ENCODE peak calls at places on chromosomes 6 and 20, in ten cellular contexts. One of them, this sample, is unnamed.

GRCh38 chr6:113697642-113698410 is 159.3 kb upstream of the MARCKS start:
- DNase-seq in kidney: no peak
- DNase-seq in activated T-cell treated with anti-CD3 and anti-CD28 coated beads, Interleukin-2, amount 50 U/mL, for 4 hours: no peak
- DNase-seq in HCT116: no peak
- DNase-seq in esophagus squamous epithelium: no peak
- DNase-seq in hippocampal formation: no peak
- DNase-seq in left ventricle myocardium inferior: no peak
- DNase-seq in Ammon's horn: no peak
- DNase-seq in GM12865: no peak
- DNase-seq in T-cell: no peak
- DNase-seq in this sample: no peak

GRCh38 chr20:17878069-17878911 is 90.3 kb downstream of the SNX5 start:
- DNase-seq in GM12865: no peak
- DNase-seq in Ammon's horn: no peak
- DNase-seq in left ventricle myocardium inferior: no peak
- DNase-seq in hippocampal formation: no peak
- DNase-seq in kidney: no peak
- DNase-seq in HCT116: no peak
- DNase-seq in activated T-cell treated with anti-CD3 and anti-CD28 coated beads, Interleukin-2, amount 50 U/mL, for 4 hours: no peak
- DNase-seq in esophagus squamous epithelium: no peak
- DNase-seq in T-cell: no peak
- DNase-seq in this sample: no peak

GRCh38 chr6:67898875-67899274 is 736.2 kb upstream of the ADGRB3 start:
- DNase-seq in left ventricle myocardium inferior: no peak
- DNase-seq in kidney: no peak
- DNase-seq in hippocampal formation: no peak
- DNase-seq in Ammon's horn: no peak
- DNase-seq in GM12865: no peak
- DNase-seq in T-cell: no peak
- DNase-seq in esophagus squamous epithelium: no peak
- DNase-seq in activated T-cell treated with anti-CD3 and anti-CD28 coated beads, Interleukin-2, amount 50 U/mL, for 4 hours: no peak
- DNase-seq in HCT116: no peak
- DNase-seq in this sample: no peak

GRCh38 chr20:17704589-17705317 is 5.0 kb downstream of the BANF2 start:
- DNase-seq in Ammon's horn: no peak
- DNase-seq in HCT116: no peak
- DNase-seq in left ventricle myocardium inferior: no peak
- DNase-seq in kidney: no peak
- DNase-seq in GM12865: no peak
- DNase-seq in activated T-cell treated with anti-CD3 and anti-CD28 coated beads, Interleukin-2, amount 50 U/mL, for 4 hours: no peak
- DNase-seq in T-cell: no peak
- DNase-seq in hippocampal formation: no peak
- DNase-seq in esophagus squamous epithelium: no peak
- DNase-seq in this sample: no peak

GRCh38 chr6:35718354-35718695 is 18.5 kb upstream of the ARMC12 start:
- DNase-seq in GM12865: no peak
- DNase-seq in Ammon's horn: no peak
- DNase-seq in activated T-cell treated with anti-CD3 and anti-CD28 coated beads, Interleukin-2, amount 50 U/mL, for 4 hours: no peak
- DNase-seq in T-cell: no peak
- DNase-seq in esophagus squamous epithelium: no peak
- DNase-seq in kidney: no peak
- DNase-seq in hippocampal formation: no peak
- DNase-seq in left ventricle myocardium inferior: no peak
- DNase-seq in HCT116: no peak
- DNase-seq in this sample: no peak

GRCh38 chr6:72811971-72812421 is 190.1 kb downstream of the KCNQ5 start:
- DNase-seq in GM12865: no peak
- DNase-seq in activated T-cell treated with anti-CD3 and anti-CD28 coated beads, Interleukin-2, amount 50 U/mL, for 4 hours: no peak
- DNase-seq in kidney: no peak
- DNase-seq in T-cell: no peak
- DNase-seq in left ventricle myocardium inferior: no peak
- DNase-seq in esophagus squamous epithelium: no peak
- DNase-seq in hippocampal formation: no peak
- DNase-seq in Ammon's horn: no peak
- DNase-seq in HCT116: no peak
- DNase-seq in this sample: no peak

GRCh38 chr20:3183896-3184295 is 10.5 kb upstream of the LZTS3 start:
- DNase-seq in esophagus squamous epithelium: no peak
- DNase-seq in Ammon's horn: no peak
- DNase-seq in left ventricle myocardium inferior: no peak
- DNase-seq in kidney: no peak
- DNase-seq in T-cell: no peak
- DNase-seq in hippocampal formation: no peak
- DNase-seq in HCT116: no peak
- DNase-seq in activated T-cell treated with anti-CD3 and anti-CD28 coated beads, Interleukin-2, amount 50 U/mL, for 4 hours: no peak
- DNase-seq in GM12865: no peak
- DNase-seq in this sample: no peak

GRCh38 chr6:119142051-119142450 is 63.6 kb upstream of the FAM184A start:
- DNase-seq in left ventricle myocardium inferior: no peak
- DNase-seq in T-cell: no peak
- DNase-seq in GM12865: no peak
- DNase-seq in hippocampal formation: no peak
- DNase-seq in Ammon's horn: no peak
- DNase-seq in kidney: no peak
- DNase-seq in esophagus squamous epithelium: no peak
- DNase-seq in activated T-cell treated with anti-CD3 and anti-CD28 coated beads, Interleukin-2, amount 50 U/mL, for 4 hours: no peak
- DNase-seq in HCT116: no peak
- DNase-seq in this sample: no peak

GRCh38 chr20:17650301-17650761 is 31.7 kb downstream of the RRBP1 start:
- DNase-seq in Ammon's horn: no peak
- DNase-seq in left ventricle myocardium inferior: no peak
- DNase-seq in kidney: no peak
- DNase-seq in esophagus squamous epithelium: no peak
- DNase-seq in hippocampal formation: no peak
- DNase-seq in activated T-cell treated with anti-CD3 and anti-CD28 coated beads, Interleukin-2, amount 50 U/mL, for 4 hours: no peak
- DNase-seq in HCT116: no peak
- DNase-seq in GM12865: no peak
- DNase-seq in T-cell: no peak
- DNase-seq in this sample: no peak

GRCh38 chr6:328184-328670 is 35.9 kb downstream of the DUSP22 start:
- DNase-seq in esophagus squamous epithelium: no peak
- DNase-seq in left ventricle myocardium inferior: no peak
- DNase-seq in kidney: no peak
- DNase-seq in Ammon's horn: no peak
- DNase-seq in GM12865: peak; percentile 99
- DNase-seq in HCT116: no peak
- DNase-seq in T-cell: no peak
- DNase-seq in activated T-cell treated with anti-CD3 and anti-CD28 coated beads, Interleukin-2, amount 50 U/mL, for 4 hours: no peak
- DNase-seq in hippocampal formation: no peak
- DNase-seq in this sample: no peak

GRCh38 chr20:49561806-49562205 is 6.1 kb downstream of the PTGIS start:
- DNase-seq in esophagus squamous epithelium: no peak
- DNase-seq in T-cell: no peak
- DNase-seq in kidney: no peak
- DNase-seq in HCT116: no peak
- DNase-seq in left ventricle myocardium inferior: no peak
- DNase-seq in hippocampal formation: no peak
- DNase-seq in activated T-cell treated with anti-CD3 and anti-CD28 coated beads, Interleukin-2, amount 50 U/mL, for 4 hours: no peak
- DNase-seq in Ammon's horn: no peak
- DNase-seq in GM12865: no peak
- DNase-seq in this sample: no peak

GRCh38 chr6:108896111-108896661 is 48.0 kb downstream of the ARMC2 start:
- DNase-seq in activated T-cell treated with anti-CD3 and anti-CD28 coated beads, Interleukin-2, amount 50 U/mL, for 4 hours: no peak
- DNase-seq in GM12865: peak; percentile 49
- DNase-seq in hippocampal formation: no peak
- DNase-seq in kidney: no peak
- DNase-seq in esophagus squamous epithelium: no peak
- DNase-seq in HCT116: no peak
- DNase-seq in T-cell: no peak
- DNase-seq in Ammon's horn: no peak
- DNase-seq in left ventricle myocardium inferior: no peak
- DNase-seq in this sample: no peak

GRCh38 chr20:49276201-49276894 is 1.5 kb downstream of the ZNFX1 start:
- DNase-seq in left ventricle myocardium inferior: no peak
- DNase-seq in hippocampal formation: no peak
- DNase-seq in kidney: no peak
- DNase-seq in esophagus squamous epithelium: no peak
- DNase-seq in activated T-cell treated with anti-CD3 and anti-CD28 coated beads, Interleukin-2, amount 50 U/mL, for 4 hours: peak; percentile 55
- DNase-seq in T-cell: peak; percentile 21
- DNase-seq in Ammon's horn: no peak
- DNase-seq in GM12865: peak; percentile 64
- DNase-seq in HCT116: no peak
- DNase-seq in this sample: peak; percentile 56

This sample was measured in activated CD8-positive, alpha-beta memory T cell treated with anti-CD3 and anti-CD28 coated beads, Interleukin-2, amount 50 U/mL, for 4 hours.